ENCODE peak calls at places on chromosomes 4 and X, in five cellular contexts. One of them, this sample, is unnamed.
A peak's percentile ranks its signal among the peaks of the same experiment; 100 is the strongest.

GRCh38 chrX:138723301-138723700 is 11.8 kb upstream of the FGF13 start:
- DNase-seq in stimulated activated CD8-positive, alpha-beta memory T cell treated with anti-CD3 and anti-CD28 coated beads, Interleukin-7, amount 100 ng/mL, for 48 hours: no peak
- DNase-seq in naive thymus-derived CD8-positive, alpha-beta T cell: no peak
- DNase-seq in EL: no peak
- DNase-seq in stromal cell of bone marrow: no peak
- DNase-seq in this sample: no peak

GRCh38 chrX:103157511-103158316 is 57.2 kb upstream of the BEX4 start:
- DNase-seq in stromal cell of bone marrow: no peak
- DNase-seq in stimulated activated CD8-positive, alpha-beta memory T cell treated with anti-CD3 and anti-CD28 coated beads, Interleukin-7, amount 100 ng/mL, for 48 hours: no peak
- DNase-seq in naive thymus-derived CD8-positive, alpha-beta T cell: no peak
- DNase-seq in EL: peak; percentile 51
- DNase-seq in this sample: no peak

GRCh38 chrX:117053260-117053659 is 590.5 kb upstream of the CT83 start:
- DNase-seq in stimulated activated CD8-positive, alpha-beta memory T cell treated with anti-CD3 and anti-CD28 coated beads, Interleukin-7, amount 100 ng/mL, for 48 hours: no peak
- DNase-seq in naive thymus-derived CD8-positive, alpha-beta T cell: no peak
- DNase-seq in EL: no peak
- DNase-seq in stromal cell of bone marrow: no peak
- DNase-seq in this sample: no peak

GRCh38 chr4:37802068-37802666 is 24.3 kb upstream of the PGM2 start:
- DNase-seq in stromal cell of bone marrow: peak; percentile 37
- DNase-seq in stimulated activated CD8-positive, alpha-beta memory T cell treated with anti-CD3 and anti-CD28 coated beads, Interleukin-7, amount 100 ng/mL, for 48 hours: no peak
- DNase-seq in naive thymus-derived CD8-positive, alpha-beta T cell: no peak
- DNase-seq in EL: peak; percentile 82
- DNase-seq in this sample: no peak

GRCh38 chr4:185425600-185426352 is at the start of gene UFSP2:
- DNase-seq in naive thymus-derived CD8-positive, alpha-beta T cell: peak; percentile 93
- DNase-seq in stimulated activated CD8-positive, alpha-beta memory T cell treated with anti-CD3 and anti-CD28 coated beads, Interleukin-7, amount 100 ng/mL, for 48 hours: peak; percentile 79
- DNase-seq in EL: peak; percentile 83
- DNase-seq in stromal cell of bone marrow: peak; percentile 70
- DNase-seq in this sample: peak; percentile 87

GRCh38 chrX:150148749-150149672 is 210.7 kb upstream of the EOLA2 start:
- DNase-seq in EL: peak; percentile 37
- DNase-seq in naive thymus-derived CD8-positive, alpha-beta T cell: no peak
- DNase-seq in stromal cell of bone marrow: no peak
- DNase-seq in stimulated activated CD8-positive, alpha-beta memory T cell treated with anti-CD3 and anti-CD28 coated beads, Interleukin-7, amount 100 ng/mL, for 48 hours: no peak
- DNase-seq in this sample: no peak

GRCh38 chrX:39619182-39620009 is 478.4 kb downstream of the BCOR start:
- DNase-seq in stromal cell of bone marrow: no peak
- DNase-seq in naive thymus-derived CD8-positive, alpha-beta T cell: no peak
- DNase-seq in EL: no peak
- DNase-seq in stimulated activated CD8-positive, alpha-beta memory T cell treated with anti-CD3 and anti-CD28 coated beads, Interleukin-7, amount 100 ng/mL, for 48 hours: no peak
- DNase-seq in this sample: no peak

GRCh38 chr4:73606465-73606974 is 13.7 kb downstream of the RASSF6 start:
- DNase-seq in EL: no peak
- DNase-seq in naive thymus-derived CD8-positive, alpha-beta T cell: no peak
- DNase-seq in stimulated activated CD8-positive, alpha-beta memory T cell treated with anti-CD3 and anti-CD28 coated beads, Interleukin-7, amount 100 ng/mL, for 48 hours: no peak
- DNase-seq in stromal cell of bone marrow: no peak
- DNase-seq in this sample: no peak

GRCh38 chr4:86582453-86582852 is 11.7 kb upstream of the PTPN13 start:
- DNase-seq in stromal cell of bone marrow: no peak
- DNase-seq in EL: no peak
- DNase-seq in naive thymus-derived CD8-positive, alpha-beta T cell: no peak
- DNase-seq in stimulated activated CD8-positive, alpha-beta memory T cell treated with anti-CD3 and anti-CD28 coated beads, Interleukin-7, amount 100 ng/mL, for 48 hours: no peak
- DNase-seq in this sample: no peak

This sample was measured in stimulated activated naive B cell treated with anti-CD40 and anti-IgM and Interleukin-4, amounts not matched to agents 10 μg/mL and 1 μg/mL and 100 μg/mL, for 72 hours.